ENCODE peak calls at places on chromosomes 2 and 18, in four cellular contexts. V is A549, F is mammary epithelial cell, U is B cell. K is an unnamed sample.

GRCh38 chr2:48482313-48482712 is 47.6 kb upstream of the STON1 start:
- DNase-seq in F (no peak), V (no peak), U (no peak), K (no peak)

GRCh38 chr2:38462121-38462634 is 85.1 kb upstream of the ATL2 start:
- DNase-seq in V (peak), F (peak), U (no peak), K (no peak)

GRCh38 chr2:54558976-54559410 is 102.9 kb downstream of the SPTBN1 start:
- DNase-seq in F (no peak), V (no peak), U (no peak), K (no peak)

GRCh38 chr18:22169889-22170420 is 566 bp downstream of the GATA6 start:
- DNase-seq in V (no peak), F (no peak), U (no peak), K (no peak)

GRCh38 chr2:134431837-134432437 is 178.1 kb downstream of the MGAT5 start:
- DNase-seq in F (peak), U (no peak), V (peak), K (no peak)

GRCh38 chr2:176464886-176465564 is 195.8 kb downstream of the MTX2 start:
- DNase-seq in F (no peak), U (no peak), V (no peak), K (no peak)

GRCh38 chr2:69911985-69912563 is 2.8 kb upstream of the MXD1 start:
- DNase-seq in F (peak), V (peak), U (peak), K (no peak)

GRCh38 chr2:46381871-46382270 is 84.7 kb downstream of the EPAS1 start:
- DNase-seq in F (no peak), V (no peak), U (no peak), K (no peak)

GRCh38 chr2:16126141-16126968 is 186.0 kb downstream of the MYCN start:
- DNase-seq in F (peak), U (no peak), V (no peak), K (no peak)

GRCh38 chr2:233760043-233760442 is at the start of gene UGT1A1:
- DNase-seq in F (no peak), U (no peak), V (no peak), K (no peak)

GRCh38 chr18:53790817-53791216 is 433.7 kb downstream of the MBD2 start:
- DNase-seq in F (no peak), U (no peak), V (no peak), K (no peak)

GRCh38 chr2:134780977-134781376 is 57.4 kb upstream of the ACMSD start:
- DNase-seq in U (no peak), V (no peak), F (no peak), K (no peak)

GRCh38 chr2:85935746-85936208 is 47.0 kb upstream of the ST3GAL5 start:
- DNase-seq in F (peak), V (peak), U (no peak), K (no peak)

GRCh38 chr2:235129856-235130255 is 178.0 kb downstream of the SH3BP4 start:
- DNase-seq in F (no peak), V (no peak), U (no peak), K (no peak)

GRCh38 chr2:26002617-26003310 is 20.5 kb upstream of the KIF3C start:
- DNase-seq in U (no peak), F (no peak), V (no peak), K (no peak)

GRCh38 chr2:150686391-150686790 is 198.9 kb upstream of the RND3 start:
- DNase-seq in F (no peak), U (no peak), V (no peak), K (no peak)
- TF ChIP-seq CTCF in F (no peak), U (no peak), V (no peak), K (no peak)

GRCh38 chr2:22110244-22110651 is 986.5 kb downstream of the TDRD15 start:
- DNase-seq in F (no peak), U (no peak), V (no peak), K (no peak)
- TF ChIP-seq CTCF in F (no peak), U (no peak), V (no peak), K (no peak)

GRCh38 chr18:77754475-77755044 is 504.9 kb downstream of the GALR1 start:
- DNase-seq in F (no peak), U (no peak), V (no peak), K (no peak)

GRCh38 chr18:77749189-77749588 is 499.5 kb downstream of the GALR1 start:
- DNase-seq in U (no peak), V (peak), F (no peak), K (no peak)
- TF ChIP-seq CTCF in U (no peak), V (no peak), F (no peak), K (no peak)

GRCh38 chr18:25329783-25330182 is 22.2 kb downstream of the ZNF521 start:
- DNase-seq in U (no peak), V (no peak), F (no peak), K (no peak)

GRCh38 chr18:25335676-25336075 is 16.3 kb downstream of the ZNF521 start:
- DNase-seq in V (no peak), U (no peak), F (no peak), K (no peak)

GRCh38 chr18:25335062-25335461 is 16.9 kb downstream of the ZNF521 start:
- DNase-seq in F (no peak), V (no peak), U (no peak), K (no peak)

GRCh38 chr18:25332002-25332401 is 20.0 kb downstream of the ZNF521 start:
- DNase-seq in V (no peak), F (no peak), U (no peak), K (no peak)

DNA sequence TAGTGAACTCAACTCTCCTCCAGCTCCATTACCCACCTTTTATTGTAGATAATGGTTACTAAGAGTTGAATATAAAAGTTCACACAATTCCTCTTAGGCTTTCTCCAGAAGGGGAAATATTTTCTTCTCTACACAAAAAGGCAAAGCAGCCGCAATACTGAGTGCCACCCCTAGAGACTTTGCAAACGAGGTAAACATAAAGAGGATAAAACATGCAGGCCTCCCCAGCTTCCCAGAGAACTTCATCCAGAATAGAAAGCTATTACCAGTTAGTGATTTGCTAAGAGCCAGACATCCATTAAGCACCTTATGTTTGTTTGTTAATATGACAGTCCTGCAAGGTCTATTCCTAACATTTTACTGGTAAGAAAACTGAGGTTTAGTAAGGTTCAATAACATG is 17.4 kb downstream of the ZNF521 start:
- DNase-seq in U (no peak), F (no peak), V (no peak), K (no peak)
- TF ChIP-seq CTCF in U (no peak), F (no peak), V (no peak), K (no peak)

GRCh38 chr2:130967020-130967495 is 126.2 kb downstream of the FAM168B start:
- DNase-seq in F (no peak), U (no peak), V (no peak), K (no peak)

GRCh38 chr2:130963058-130963848 is 126.5 kb downstream of the ARHGEF4 start:
- DNase-seq in F (no peak), U (no peak), V (no peak), K (no peak)

GRCh38 chr2:130964931-130965330 is 128.2 kb downstream of the ARHGEF4 start:
- DNase-seq in F (no peak), V (no peak), U (no peak), K (no peak)

GRCh38 chr2:130966149-130967019 is 126.9 kb downstream of the FAM168B start:
- DNase-seq in V (no peak), F (no peak), U (no peak), K (no peak)

DNA sequence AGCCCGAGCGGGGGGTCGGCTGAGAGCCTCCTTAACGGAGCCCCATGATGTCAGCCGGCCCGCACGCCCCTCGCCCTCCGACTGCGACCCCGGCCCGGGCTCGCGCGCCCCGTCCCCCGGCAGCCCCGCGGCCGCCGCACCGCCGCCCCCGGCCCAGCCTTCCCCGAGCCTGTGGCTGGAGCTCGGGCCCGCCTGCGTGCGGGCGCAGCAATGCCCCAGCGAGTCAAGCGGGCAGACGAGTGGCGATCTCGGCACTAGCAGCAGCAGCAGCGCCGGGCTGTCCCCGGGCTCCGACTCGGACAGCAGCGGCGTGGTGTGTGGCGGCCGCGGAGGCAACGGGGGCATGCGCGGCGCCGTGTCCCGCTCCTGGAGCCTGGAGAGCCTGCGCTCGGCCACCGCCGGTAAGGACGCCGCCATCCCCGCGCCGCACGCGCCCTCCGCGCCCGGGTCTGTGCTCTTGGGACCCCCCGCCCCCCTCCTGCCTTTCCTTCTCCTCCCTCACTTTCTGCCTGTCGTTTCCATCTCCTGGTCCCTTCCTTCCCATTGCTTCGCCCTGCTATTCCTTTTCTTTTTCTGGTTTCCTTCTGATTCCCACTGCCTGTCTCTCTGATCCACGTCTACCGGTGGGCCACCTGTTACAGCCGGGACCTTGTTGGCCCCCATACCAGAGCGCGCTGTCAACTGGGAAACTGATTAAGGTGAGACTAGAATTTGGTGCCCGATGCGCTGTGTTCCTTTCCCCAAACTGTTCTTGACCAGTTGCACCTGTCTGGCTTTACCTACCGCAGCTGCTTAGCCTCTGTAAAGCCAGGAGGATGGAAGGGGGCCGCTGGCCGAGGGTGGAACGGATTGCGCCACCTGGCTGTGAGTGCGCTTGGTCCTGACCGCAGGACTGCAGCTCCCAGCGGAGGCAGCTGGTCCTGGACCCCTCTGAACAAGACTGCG is 127.4 kb downstream of the ARHGEF4 start:
- DNase-seq in U (no peak), F (no peak), V (peak), K (no peak)
- TF ChIP-seq CTCF in U (no peak), F (peak), V (peak), K (no peak)

DNA sequence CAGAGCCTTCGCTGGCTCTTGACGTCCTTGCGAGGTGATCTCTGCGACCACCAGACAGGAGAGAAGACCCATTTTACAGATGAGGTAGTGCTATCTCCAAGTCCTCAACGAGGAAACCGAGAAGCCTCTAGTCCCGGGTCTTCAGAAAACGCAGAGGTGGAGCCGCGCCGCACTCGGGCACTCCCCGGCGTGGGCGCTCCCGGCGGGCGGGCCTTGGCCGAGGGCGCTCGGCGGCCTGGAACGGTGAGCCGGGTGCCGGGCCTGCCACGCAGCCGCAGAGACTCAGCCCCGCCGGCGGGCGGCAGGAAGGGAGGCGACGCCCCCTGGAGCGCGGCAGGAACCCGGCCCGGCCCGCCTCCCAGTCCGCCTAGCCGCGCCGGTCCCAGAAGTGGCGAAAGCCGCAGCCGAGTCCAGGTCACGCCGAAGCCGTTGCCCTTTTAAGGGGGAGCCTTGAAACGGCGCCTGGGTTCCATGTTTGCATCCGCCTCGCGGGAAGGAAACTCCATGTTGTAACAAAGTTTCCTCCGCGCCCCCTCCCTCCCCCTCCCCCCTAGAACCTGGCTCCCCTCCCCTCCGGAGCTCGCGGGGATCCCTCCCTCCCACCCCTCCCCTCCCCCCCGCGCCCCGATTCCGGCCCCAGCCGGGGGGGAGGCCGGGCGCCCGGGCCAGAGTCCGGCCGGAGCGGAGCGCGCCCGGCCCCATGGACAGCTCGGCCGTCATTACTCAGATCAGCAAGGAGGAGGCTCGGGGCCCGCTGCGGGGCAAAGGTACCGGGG is at the start of gene CTDSP1:
- DNase-seq in F (peak), U (peak), V (peak), K (peak)
- TF ChIP-seq CTCF in F (no peak), U (no peak), V (no peak), K (no peak)

GRCh38 chr2:222055328-222055727 is 243.5 kb downstream of the PAX3 start:
- DNase-seq in F (no peak), U (no peak), V (no peak), K (no peak)

GRCh38 chr2:222050981-222051380 is 247.8 kb downstream of the PAX3 start:
- DNase-seq in U (no peak), F (no peak), V (no peak), K (no peak)

GRCh38 chr2:222049946-222050345 is 248.9 kb downstream of the PAX3 start:
- DNase-seq in V (peak), U (no peak), F (peak), K (no peak)

GRCh38 chr2:222054813-222055212 is 244.0 kb downstream of the PAX3 start:
- DNase-seq in F (no peak), V (no peak), U (no peak), K (no peak)

DNA sequence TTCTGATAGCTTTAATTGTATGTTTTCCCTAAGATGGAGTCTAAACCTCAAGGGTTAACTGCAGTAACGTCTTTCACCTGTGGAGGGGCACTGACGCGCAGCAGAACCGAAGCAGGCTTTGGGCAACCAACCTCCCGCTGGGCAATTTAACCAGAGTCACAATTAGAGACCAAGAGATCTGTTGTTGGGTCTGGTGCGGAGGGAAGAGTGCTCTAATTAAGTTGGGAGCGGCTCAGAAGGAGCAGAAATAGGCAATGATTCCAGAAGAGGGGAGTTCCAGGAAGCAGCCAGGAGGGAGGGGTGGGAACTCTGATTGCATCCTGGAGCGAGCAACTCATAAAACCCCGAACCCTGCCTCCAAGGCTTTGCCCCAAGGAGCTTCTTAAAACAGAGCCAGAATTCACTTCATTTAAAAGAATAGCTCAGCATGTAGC is 245.8 kb downstream of the PAX3 start:
- DNase-seq in U (no peak), V (peak), F (no peak), K (no peak)
- TF ChIP-seq CTCF in U (no peak), V (no peak), F (peak), K (no peak)

GRCh38 chr2:207131634-207132418 is 33.9 kb downstream of the KLF7 start:
- DNase-seq in V (no peak), F (no peak), U (no peak), K (no peak)
- TF ChIP-seq CTCF in V (no peak), F (no peak), U (no peak), K (no peak)

K was measured in natural killer cell.